ENCODE peak calls at places on chromosomes 11 and 22, in four cellular contexts. One of them, this sample, is unnamed.

GRCh38 chr11:115208808-115209259 is 295.4 kb downstream of the CADM1 start:
- DNase-seq in GM23248: no peak
- DNase-seq in CD8-positive, alpha-beta T cell: no peak
- DNase-seq in fibroblast of lung: no peak
- DNase-seq in this sample: no peak

GRCh38 chr11:2665747-2666710 is 33.8 kb downstream of the KCNQ1OT1 start:
- DNase-seq in GM23248: no peak
- DNase-seq in CD8-positive, alpha-beta T cell: no peak
- DNase-seq in fibroblast of lung: no peak
- DNase-seq in this sample: no peak

GRCh38 chr11:1390603-1391164 is 950 bp downstream of the BRSK2 start:
- DNase-seq in CD8-positive, alpha-beta T cell: no peak
- DNase-seq in GM23248: peak; percentile 55
- DNase-seq in fibroblast of lung: no peak
- DNase-seq in this sample: no peak

GRCh38 chr11:86692317-86692716 is 19.9 kb upstream of the ME3 start:
- DNase-seq in CD8-positive, alpha-beta T cell: no peak
- DNase-seq in GM23248: peak; percentile 60
- DNase-seq in fibroblast of lung: no peak
- DNase-seq in this sample: no peak

GRCh38 chr11:86594746-86595145 is 77.7 kb downstream of the ME3 start:
- DNase-seq in CD8-positive, alpha-beta T cell: no peak
- DNase-seq in fibroblast of lung: no peak
- DNase-seq in GM23248: peak; percentile 53
- DNase-seq in this sample: no peak

GRCh38 chr22:44225091-44225689 is 44.5 kb downstream of the PARVG start:
- DNase-seq in GM23248: no peak
- DNase-seq in CD8-positive, alpha-beta T cell: no peak
- DNase-seq in fibroblast of lung: no peak
- DNase-seq in this sample: no peak

GRCh38 chr11:100095809-100096208 is 591.3 kb upstream of the ARHGAP42 start:
- DNase-seq in fibroblast of lung: no peak
- DNase-seq in CD8-positive, alpha-beta T cell: no peak
- DNase-seq in GM23248: no peak
- DNase-seq in this sample: no peak

GRCh38 chr11:21634491-21634890 is 558.4 kb upstream of the ANO5 start:
- DNase-seq in fibroblast of lung: no peak
- DNase-seq in CD8-positive, alpha-beta T cell: no peak
- DNase-seq in GM23248: no peak
- DNase-seq in this sample: no peak

GRCh38 chr11:1401656-1402221 is 12.0 kb downstream of the BRSK2 start:
- DNase-seq in fibroblast of lung: peak; percentile 56
- DNase-seq in GM23248: peak; percentile 68
- DNase-seq in CD8-positive, alpha-beta T cell: no peak
- DNase-seq in this sample: peak; percentile 59

GRCh38 chr22:39299829-39300178 is 19.6 kb downstream of the RPL3 start:
- DNase-seq in GM23248: no peak
- DNase-seq in fibroblast of lung: peak; percentile 47
- DNase-seq in CD8-positive, alpha-beta T cell: no peak
- DNase-seq in this sample: peak; percentile 25

GRCh38 chr11:12505183-12505582 is 127.8 kb downstream of the PARVA start:
- DNase-seq in GM23248: no peak
- DNase-seq in fibroblast of lung: no peak
- DNase-seq in CD8-positive, alpha-beta T cell: no peak
- DNase-seq in this sample: no peak

GRCh38 chr11:84316866-84317560 is 1030.8 kb upstream of the CCDC90B start:
- DNase-seq in CD8-positive, alpha-beta T cell: no peak
- DNase-seq in GM23248: peak; percentile 60
- DNase-seq in fibroblast of lung: peak; percentile 56
- DNase-seq in this sample: no peak

GRCh38 chr22:29217827-29218757 is 12.4 kb downstream of the EMID1 start:
- DNase-seq in GM23248: no peak
- DNase-seq in fibroblast of lung: no peak
- DNase-seq in CD8-positive, alpha-beta T cell: no peak
- DNase-seq in this sample: no peak

GRCh38 chr22:19143967-19144400 is 467 bp downstream of the ESS2 start:
- DNase-seq in CD8-positive, alpha-beta T cell: no peak
- DNase-seq in GM23248: peak; percentile 71
- DNase-seq in fibroblast of lung: peak; percentile 11
- DNase-seq in this sample: no peak

GRCh38 chr11:119166368-119167076 is 2.0 kb upstream of the NLRX1 start:
- DNase-seq in GM23248: peak; percentile 75
- DNase-seq in fibroblast of lung: peak; percentile 24
- DNase-seq in CD8-positive, alpha-beta T cell: no peak
- DNase-seq in this sample: no peak

GRCh38 chr22:43185860-43186261 is 1.1 kb downstream of the TTLL12 start:
- DNase-seq in fibroblast of lung: peak; percentile 28
- DNase-seq in CD8-positive, alpha-beta T cell: no peak
- DNase-seq in GM23248: peak; percentile 51
- DNase-seq in this sample: peak; percentile 62

GRCh38 chr22:45684169-45684568 is 12.5 kb downstream of the ATXN10 start:
- DNase-seq in GM23248: no peak
- DNase-seq in CD8-positive, alpha-beta T cell: no peak
- DNase-seq in fibroblast of lung: no peak
- DNase-seq in this sample: no peak

GRCh38 chr11:125949271-125950177 is 3.7 kb downstream of the VSIG10L2 start:
- DNase-seq in fibroblast of lung: no peak
- DNase-seq in GM23248: no peak
- DNase-seq in CD8-positive, alpha-beta T cell: no peak
- DNase-seq in this sample: no peak

GRCh38 chr22:46143491-46144147 is 6.7 kb upstream of the PPARA start:
- DNase-seq in GM23248: no peak
- DNase-seq in fibroblast of lung: no peak
- DNase-seq in CD8-positive, alpha-beta T cell: no peak
- DNase-seq in this sample: no peak

GRCh38 chr11:117815262-117815803 is 9.2 kb downstream of the FXYD2 start:
- DNase-seq in GM23248: no peak
- DNase-seq in CD8-positive, alpha-beta T cell: peak; percentile 44
- DNase-seq in fibroblast of lung: no peak
- DNase-seq in this sample: peak; percentile 55

GRCh38 chr11:128610765-128611617 is 23.6 kb upstream of the ETS1 start:
- DNase-seq in CD8-positive, alpha-beta T cell: peak; percentile 50
- DNase-seq in GM23248: no peak
- DNase-seq in fibroblast of lung: no peak
- DNase-seq in this sample: peak; percentile 77

GRCh38 chr11:96221244-96222070 is 121.5 kb downstream of the MAML2 start:
- DNase-seq in CD8-positive, alpha-beta T cell: no peak
- DNase-seq in GM23248: no peak
- DNase-seq in fibroblast of lung: no peak
- DNase-seq in this sample: no peak

GRCh38 chr11:118157186-118157895 is 4.7 kb upstream of the SCN4B start:
- DNase-seq in CD8-positive, alpha-beta T cell: no peak
- DNase-seq in GM23248: no peak
- DNase-seq in fibroblast of lung: no peak
- DNase-seq in this sample: no peak

GRCh38 chr11:108135845-108136599 is 14.7 kb downstream of the ACAT1 start:
- DNase-seq in GM23248: peak; percentile 56
- DNase-seq in fibroblast of lung: peak; percentile 37
- DNase-seq in CD8-positive, alpha-beta T cell: no peak
- DNase-seq in this sample: no peak

GRCh38 chr22:37443977-37444376 is 16.7 kb upstream of the ELFN2 start:
- DNase-seq in GM23248: no peak
- DNase-seq in CD8-positive, alpha-beta T cell: no peak
- DNase-seq in fibroblast of lung: no peak
- DNase-seq in this sample: no peak

GRCh38 chr11:72836111-72836510 is 21.9 kb downstream of the ATG16L2 start:
- DNase-seq in fibroblast of lung: peak; percentile 31
- DNase-seq in GM23248: no peak
- DNase-seq in CD8-positive, alpha-beta T cell: no peak
- DNase-seq in this sample: no peak

GRCh38 chr11:72833083-72833733 is 19.0 kb downstream of the ATG16L2 start:
- DNase-seq in GM23248: no peak
- DNase-seq in fibroblast of lung: no peak
- DNase-seq in CD8-positive, alpha-beta T cell: no peak
- DNase-seq in this sample: no peak

GRCh38 chr11:72833792-72834501 is 19.7 kb downstream of the ATG16L2 start:
- DNase-seq in fibroblast of lung: peak; percentile 64
- DNase-seq in CD8-positive, alpha-beta T cell: no peak
- DNase-seq in GM23248: no peak
- DNase-seq in this sample: no peak

GRCh38 chr11:72832301-72833082 is 18.3 kb downstream of the ATG16L2 start:
- DNase-seq in CD8-positive, alpha-beta T cell: no peak
- DNase-seq in GM23248: no peak
- DNase-seq in fibroblast of lung: no peak
- DNase-seq in this sample: no peak

GRCh38 chr11:72834905-72835304 is 20.7 kb downstream of the ATG16L2 start:
- DNase-seq in CD8-positive, alpha-beta T cell: no peak
- DNase-seq in fibroblast of lung: no peak
- DNase-seq in GM23248: no peak
- DNase-seq in this sample: no peak
- H3K27ac ChIP-seq in CD8-positive, alpha-beta T cell: no peak overlapping the region
- H3K27ac ChIP-seq in fibroblast of lung: peak overlapping the region; percentile 40
- H3K27ac ChIP-seq in GM23248: no peak overlapping the region
- H3K27ac ChIP-seq in this sample: peak overlapping the region; percentile 36

DNA sequence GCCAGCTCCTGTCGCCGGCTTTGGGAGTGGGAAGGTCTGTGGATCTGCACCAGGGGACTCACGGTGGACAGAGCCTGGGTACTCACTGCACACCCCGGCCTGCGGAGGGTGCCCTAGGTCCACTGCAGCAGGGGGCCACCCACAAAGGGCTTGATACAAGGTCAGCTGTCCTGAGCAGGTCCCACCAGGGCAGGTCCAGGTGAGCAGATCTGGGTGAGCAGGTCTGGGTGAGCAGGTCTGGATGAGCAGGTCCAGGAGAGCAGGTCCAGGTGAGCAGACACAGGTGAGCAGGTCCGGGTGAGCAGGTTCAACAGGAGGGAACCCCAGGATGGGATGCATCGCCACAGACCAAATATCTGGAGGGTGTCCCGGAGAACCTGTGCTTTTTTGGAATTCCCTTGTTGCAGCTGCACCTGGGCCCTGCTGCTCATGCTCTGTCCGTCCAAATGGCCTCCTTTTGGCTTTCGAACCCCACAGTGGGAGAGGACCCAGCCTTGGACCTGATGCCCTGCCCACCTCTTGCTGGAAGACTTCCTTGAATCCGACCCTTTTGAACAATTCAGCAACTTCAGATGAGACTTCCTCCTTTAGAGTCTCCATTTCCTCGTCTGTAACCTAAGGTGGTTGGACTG is 485.3 kb downstream of the TBC1D22A start:
- DNase-seq in GM23248: no peak
- DNase-seq in CD8-positive, alpha-beta T cell: no peak
- DNase-seq in fibroblast of lung: no peak
- DNase-seq in this sample: no peak
- H3K9me3 ChIP-seq in GM23248: peaks cover 1% of the 10 kb centered on the region
- H3K9me3 ChIP-seq in CD8-positive, alpha-beta T cell: no peaks in the 10 kb centered on the region
- H3K9me3 ChIP-seq in fibroblast of lung: no peaks in the 10 kb centered on the region
- H3K9me3 ChIP-seq in this sample: no peaks in the 10 kb centered on the region

DNA sequence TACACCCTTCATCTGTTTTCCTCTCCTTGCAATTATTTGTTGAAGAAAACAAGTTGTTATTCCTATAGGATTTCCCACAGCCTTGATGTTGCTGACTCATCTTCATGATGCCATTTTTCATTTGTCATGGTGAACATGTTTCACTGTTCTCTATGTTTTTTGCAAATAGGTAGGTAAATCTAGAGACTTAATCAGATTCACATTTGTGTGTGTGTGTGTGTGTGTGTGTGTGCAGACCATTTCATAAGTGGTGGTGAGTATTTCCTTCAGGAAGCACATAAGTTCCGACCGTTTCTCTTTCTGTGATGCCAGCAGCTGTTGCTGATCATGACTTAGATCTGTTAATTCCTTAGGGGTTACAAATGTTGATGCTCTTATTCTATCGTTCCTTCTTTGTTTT is 80.3 kb upstream of the IZUMO1R start:
- DNase-seq in CD8-positive, alpha-beta T cell: no peak
- DNase-seq in GM23248: peak; percentile 12
- DNase-seq in fibroblast of lung: peak; percentile 24
- DNase-seq in this sample: no peak
- H3K27ac ChIP-seq in CD8-positive, alpha-beta T cell: no peak overlapping the region
- H3K27ac ChIP-seq in GM23248: no peak overlapping the region
- H3K27ac ChIP-seq in fibroblast of lung: no peak overlapping the region
- H3K27ac ChIP-seq in this sample: no peak overlapping the region

DNA sequence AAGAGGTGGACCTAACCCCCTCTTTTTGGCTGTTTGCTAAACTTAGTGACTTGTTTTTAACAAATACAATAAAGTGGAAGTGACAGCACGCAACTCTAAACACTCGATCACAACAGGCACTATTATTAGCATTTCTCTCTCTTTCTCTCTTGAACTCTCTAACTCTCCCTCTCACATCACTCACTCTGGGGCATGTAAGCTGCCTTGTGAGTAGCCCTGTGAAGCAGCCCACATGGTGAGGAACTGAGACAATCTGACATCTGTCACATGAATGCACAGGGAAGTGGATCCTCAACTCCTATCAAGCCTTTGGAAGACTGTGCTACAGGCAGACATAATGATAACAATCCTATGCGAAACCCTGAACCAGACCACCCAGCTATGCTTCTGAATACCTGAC is 609.0 kb upstream of the CNTN5 start:
- DNase-seq in fibroblast of lung: no peak
- DNase-seq in CD8-positive, alpha-beta T cell: no peak
- DNase-seq in GM23248: no peak
- DNase-seq in this sample: no peak
- H3K9me3 ChIP-seq in fibroblast of lung: no peaks in the 10 kb centered on the region
- H3K9me3 ChIP-seq in CD8-positive, alpha-beta T cell: no peaks in the 10 kb centered on the region
- H3K9me3 ChIP-seq in GM23248: no peaks in the 10 kb centered on the region
- H3K9me3 ChIP-seq in this sample: peaks cover 5% of the 10 kb centered on the region

GRCh38 chr11:66626382-66626781 is 10.0 kb downstream of the RBM14 start:
- DNase-seq in CD8-positive, alpha-beta T cell: no peak
- DNase-seq in GM23248: no peak
- DNase-seq in fibroblast of lung: no peak
- DNase-seq in this sample: no peak
- H3K27ac ChIP-seq in CD8-positive, alpha-beta T cell: no peak overlapping the region
- H3K27ac ChIP-seq in GM23248: no peak overlapping the region
- H3K27ac ChIP-seq in fibroblast of lung: no peak overlapping the region
- H3K27ac ChIP-seq in this sample: no peak overlapping the region

GRCh38 chr11:46543564-46543963 is 50.3 kb downstream of the AMBRA1 start:
- DNase-seq in fibroblast of lung: no peak
- DNase-seq in CD8-positive, alpha-beta T cell: no peak
- DNase-seq in GM23248: no peak
- DNase-seq in this sample: no peak
- H3K9me3 ChIP-seq in fibroblast of lung: no peaks in the 10 kb centered on the region
- H3K9me3 ChIP-seq in CD8-positive, alpha-beta T cell: no peaks in the 10 kb centered on the region
- H3K9me3 ChIP-seq in GM23248: no peaks in the 10 kb centered on the region
- H3K9me3 ChIP-seq in this sample: no peaks in the 10 kb centered on the region

DNA sequence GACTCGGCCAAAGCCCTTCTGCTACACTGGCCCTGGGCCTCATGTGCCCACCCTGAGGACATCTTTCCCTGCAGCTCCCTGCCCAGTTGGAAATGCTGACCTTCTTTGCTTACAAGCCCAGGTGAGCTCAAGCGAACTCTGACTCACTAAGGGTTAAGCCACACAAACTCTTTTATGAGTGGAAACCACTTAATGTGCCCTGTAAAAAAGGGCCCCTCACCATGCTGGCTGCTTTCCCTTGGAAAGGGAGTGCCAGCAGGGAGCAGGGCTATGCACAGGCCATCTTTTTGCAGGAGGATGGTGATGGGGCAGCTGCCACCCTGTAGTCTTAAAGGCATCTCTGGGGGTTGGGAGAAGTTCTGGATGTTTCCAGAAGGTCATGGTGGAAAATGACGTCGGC is 18.7 kb downstream of the EHF start:
- DNase-seq in fibroblast of lung: no peak
- DNase-seq in CD8-positive, alpha-beta T cell: no peak
- DNase-seq in GM23248: no peak
- DNase-seq in this sample: peak; percentile 55
- H3K27ac ChIP-seq in fibroblast of lung: no peak overlapping the region
- H3K27ac ChIP-seq in CD8-positive, alpha-beta T cell: no peak overlapping the region
- H3K27ac ChIP-seq in GM23248: no peak overlapping the region
- H3K27ac ChIP-seq in this sample: peak overlapping the region; percentile 87